ENCODE peak calls at places on chromosomes 3 and 15, in nine cellular contexts. One of them, this sample, is unnamed. For H3K36me3 and H3K27me3, the result is how much of the 10 kb centered on the place peaks cover.

GRCh38 chr3:132659370-132660055 is at the start of gene ACAD11:
- DNase-seq in SJSA1: peak
- DNase-seq in tibial nerve: peak
- DNase-seq in PC-3: peak
- DNase-seq in neuronal stem cell: peak
- DNase-seq in GM06990: peak
- DNase-seq in Panc1: peak
- DNase-seq in MM.1S: peak
- DNase-seq in sigmoid colon: peak
- DNase-seq in this sample: peak

GRCh38 chr3:136293279-136293678 is 43.1 kb downstream of the PCCB start:
- DNase-seq in SJSA1: no peak
- DNase-seq in tibial nerve: no peak
- DNase-seq in PC-3: no peak
- DNase-seq in neuronal stem cell: no peak
- DNase-seq in GM06990: no peak
- DNase-seq in Panc1: no peak
- DNase-seq in MM.1S: no peak
- DNase-seq in sigmoid colon: no peak
- DNase-seq in this sample: no peak

GRCh38 chr3:116007000-116007399 is 383.7 kb downstream of the GAP43 start:
- DNase-seq in SJSA1: no peak
- DNase-seq in tibial nerve: no peak
- DNase-seq in PC-3: peak
- DNase-seq in neuronal stem cell: no peak
- DNase-seq in GM06990: no peak
- DNase-seq in Panc1: no peak
- DNase-seq in MM.1S: no peak
- DNase-seq in sigmoid colon: no peak
- DNase-seq in this sample: no peak

GRCh38 chr3:70531063-70531657 is 218.7 kb upstream of the MDFIC2 start:
- DNase-seq in SJSA1: peak
- DNase-seq in tibial nerve: no peak
- DNase-seq in PC-3: peak
- DNase-seq in neuronal stem cell: peak
- DNase-seq in GM06990: no peak
- DNase-seq in Panc1: no peak
- DNase-seq in MM.1S: no peak
- DNase-seq in sigmoid colon: no peak
- DNase-seq in this sample: no peak

GRCh38 chr15:66733976-66734375 is 31.9 kb downstream of the SMAD6 start:
- DNase-seq in SJSA1: no peak
- DNase-seq in tibial nerve: no peak
- DNase-seq in PC-3: no peak
- DNase-seq in neuronal stem cell: no peak
- DNase-seq in GM06990: no peak
- DNase-seq in Panc1: no peak
- DNase-seq in MM.1S: no peak
- DNase-seq in sigmoid colon: peak
- DNase-seq in this sample: peak

GRCh38 chr3:10017636-10018292 is 8.5 kb upstream of the FANCD2 start:
- DNase-seq in SJSA1: peak
- DNase-seq in tibial nerve: no peak
- DNase-seq in PC-3: peak
- DNase-seq in neuronal stem cell: no peak
- DNase-seq in GM06990: no peak
- DNase-seq in Panc1: no peak
- DNase-seq in MM.1S: no peak
- DNase-seq in sigmoid colon: peak
- DNase-seq in this sample: no peak

GRCh38 chr15:52481915-52482314 is 46.8 kb downstream of the MYO5A start:
- DNase-seq in SJSA1: peak
- DNase-seq in tibial nerve: no peak
- DNase-seq in PC-3: peak
- DNase-seq in neuronal stem cell: no peak
- DNase-seq in GM06990: peak
- DNase-seq in Panc1: no peak
- DNase-seq in MM.1S: peak
- DNase-seq in sigmoid colon: no peak
- DNase-seq in this sample: no peak

GRCh38 chr3:194685723-194686413 is at the start of gene FAM43A:
- DNase-seq in SJSA1: peak
- DNase-seq in tibial nerve: peak
- DNase-seq in PC-3: peak
- DNase-seq in neuronal stem cell: peak
- DNase-seq in GM06990: peak
- DNase-seq in Panc1: peak
- DNase-seq in MM.1S: peak
- DNase-seq in sigmoid colon: peak
- DNase-seq in this sample: peak

GRCh38 chr15:99055555-99056134 is 48.1 kb upstream of the PGPEP1L start:
- DNase-seq in SJSA1: no peak
- DNase-seq in tibial nerve: no peak
- DNase-seq in PC-3: no peak
- DNase-seq in neuronal stem cell: no peak
- DNase-seq in GM06990: no peak
- DNase-seq in Panc1: no peak
- DNase-seq in MM.1S: no peak
- DNase-seq in sigmoid colon: no peak
- DNase-seq in this sample: no peak

GRCh38 chr15:74006774-74007639 is 12.5 kb downstream of the PML start:
- DNase-seq in SJSA1: no peak
- DNase-seq in tibial nerve: no peak
- DNase-seq in PC-3: no peak
- DNase-seq in neuronal stem cell: no peak
- DNase-seq in GM06990: no peak
- DNase-seq in Panc1: no peak
- DNase-seq in MM.1S: no peak
- DNase-seq in sigmoid colon: peak
- DNase-seq in this sample: no peak

DNA sequence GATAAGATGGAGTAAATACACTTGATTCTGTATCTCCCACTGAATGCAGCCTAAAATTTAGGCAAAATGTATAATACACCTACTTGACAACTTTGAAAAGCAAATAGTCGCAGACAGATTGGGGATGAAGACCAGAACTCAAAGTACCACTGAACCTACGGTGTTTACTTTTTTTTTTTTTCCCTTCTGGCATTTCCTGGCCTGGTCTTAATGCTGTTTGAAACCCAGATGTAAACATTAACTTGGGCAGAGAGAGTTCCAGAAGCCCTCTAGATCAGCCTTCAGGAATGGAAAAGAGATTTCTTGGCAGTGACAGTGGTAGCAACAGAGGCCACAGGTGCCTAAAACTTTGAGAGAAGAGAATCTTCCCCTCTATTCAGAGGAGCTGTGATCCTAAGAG is 27.8 kb downstream of the ALPK3 start:
- DNase-seq in SJSA1: no peak
- DNase-seq in tibial nerve: no peak
- DNase-seq in PC-3: no peak
- DNase-seq in neuronal stem cell: no peak
- DNase-seq in GM06990: no peak
- DNase-seq in Panc1: no peak
- DNase-seq in MM.1S: no peak
- DNase-seq in sigmoid colon: no peak
- DNase-seq in this sample: no peak
- H3K36me3 ChIP-seq in SJSA1: under half
- H3K36me3 ChIP-seq in tibial nerve: under half
- H3K36me3 ChIP-seq in PC-3: under half
- H3K36me3 ChIP-seq in neuronal stem cell: under half
- H3K36me3 ChIP-seq in GM06990: under half
- H3K36me3 ChIP-seq in Panc1: under half
- H3K36me3 ChIP-seq in MM.1S: under half
- H3K36me3 ChIP-seq in sigmoid colon: under half
- H3K36me3 ChIP-seq in this sample: under half

DNA sequence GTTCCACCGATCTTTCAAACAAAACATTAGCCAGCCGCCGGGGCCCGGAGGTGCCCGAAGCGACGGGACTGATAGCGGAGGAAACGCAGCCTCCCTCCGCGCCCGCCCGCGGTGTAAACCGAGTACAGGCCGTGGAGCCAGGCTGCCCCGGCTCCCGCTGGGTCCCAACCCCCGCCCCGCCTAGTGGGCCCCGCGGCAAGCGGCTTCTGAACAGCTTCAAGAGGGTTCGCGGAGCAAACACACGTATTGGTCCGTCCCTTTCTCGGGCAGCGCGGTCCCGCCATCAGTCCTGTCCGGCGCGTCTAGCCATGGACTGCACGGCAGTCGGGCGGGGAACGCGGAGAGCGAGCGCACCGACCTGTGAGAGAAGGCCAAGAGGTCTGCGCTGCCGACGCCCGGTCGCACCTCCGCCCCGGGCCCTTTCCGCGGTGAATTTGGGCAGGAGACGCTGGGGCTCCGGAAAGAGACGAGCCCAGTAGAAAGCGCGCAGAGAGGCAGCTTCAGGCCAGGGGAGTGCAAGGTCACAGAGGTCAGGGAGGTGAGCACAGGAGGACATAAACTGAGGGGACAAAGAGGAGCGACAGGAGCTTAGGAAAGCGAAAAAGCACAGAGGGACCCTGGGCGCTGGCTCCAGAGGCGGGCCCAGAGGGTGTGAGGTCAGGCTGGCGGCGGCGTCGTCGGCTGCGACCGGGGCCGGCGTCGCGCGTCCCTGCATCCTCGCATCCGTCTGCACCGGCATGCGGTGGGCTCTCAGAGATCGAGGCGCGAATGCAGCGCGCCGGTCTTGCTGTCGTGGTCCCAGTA is 1.9 kb downstream of the FOXL2 start:
- DNase-seq in SJSA1: no peak
- DNase-seq in tibial nerve: no peak
- DNase-seq in PC-3: no peak
- DNase-seq in neuronal stem cell: peak
- DNase-seq in GM06990: no peak
- DNase-seq in Panc1: no peak
- DNase-seq in MM.1S: no peak
- DNase-seq in sigmoid colon: no peak
- DNase-seq in this sample: peak
- H3K27me3 ChIP-seq in SJSA1: half or more
- H3K27me3 ChIP-seq in tibial nerve: half or more
- H3K27me3 ChIP-seq in PC-3: under half
- H3K27me3 ChIP-seq in neuronal stem cell: half or more
- H3K27me3 ChIP-seq in GM06990: under half
- H3K27me3 ChIP-seq in Panc1: under half
- H3K27me3 ChIP-seq in MM.1S: under half
- H3K27me3 ChIP-seq in sigmoid colon: half or more
- H3K27me3 ChIP-seq in this sample: half or more

GRCh38 chr3:21407743-21408142 is 343.3 kb downstream of the ZNF385D start:
- DNase-seq in SJSA1: no peak
- DNase-seq in tibial nerve: no peak
- DNase-seq in PC-3: peak
- DNase-seq in neuronal stem cell: no peak
- DNase-seq in GM06990: no peak
- DNase-seq in Panc1: no peak
- DNase-seq in MM.1S: no peak
- DNase-seq in sigmoid colon: no peak
- DNase-seq in this sample: no peak

DNA sequence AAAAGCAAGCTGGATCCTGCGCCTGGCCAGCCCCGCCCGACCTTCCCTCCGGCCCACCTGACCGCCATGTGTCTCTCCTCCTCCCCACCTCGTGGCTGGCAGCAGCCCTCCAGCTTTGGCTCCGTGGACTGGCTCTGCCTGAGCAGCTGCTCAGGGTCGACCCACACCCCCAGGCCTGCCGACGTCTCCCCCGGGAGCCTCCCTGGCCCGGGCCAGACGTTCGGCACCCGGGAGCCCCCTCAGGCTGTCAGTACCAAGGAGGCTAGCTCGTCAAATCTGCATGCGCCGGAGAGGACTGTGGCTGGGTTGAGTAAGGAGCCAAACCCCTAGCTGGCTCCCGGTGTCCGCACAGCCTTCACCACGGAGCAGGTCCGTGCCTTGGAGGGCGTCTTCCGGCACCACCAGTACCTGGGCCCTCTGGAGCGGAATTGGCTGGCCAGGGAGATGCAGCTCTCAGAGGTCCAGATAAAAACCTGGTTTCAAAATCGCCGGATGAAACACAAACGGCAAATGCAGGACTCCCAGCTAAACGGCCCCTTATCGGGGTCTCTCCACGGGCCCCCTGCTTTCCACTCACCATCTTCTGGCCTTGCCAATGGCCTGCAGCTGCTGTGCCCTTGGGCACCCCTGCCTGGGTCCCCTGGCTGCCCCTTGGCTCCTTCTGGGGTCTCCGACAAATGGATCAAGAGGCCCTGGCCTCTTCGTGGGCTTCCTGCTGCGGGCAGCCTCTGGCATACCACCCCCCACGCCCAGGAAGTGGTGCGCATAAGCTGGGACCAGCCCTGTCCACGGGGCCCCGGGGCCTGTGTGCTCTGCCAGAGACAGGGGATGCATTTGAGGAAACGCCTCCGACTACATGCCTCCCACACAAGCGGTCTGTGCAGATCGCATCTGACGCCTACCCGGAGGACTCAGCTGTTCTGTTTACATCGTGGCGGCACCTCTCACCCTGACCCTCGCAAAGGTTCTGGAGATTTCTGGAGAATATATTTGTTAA is 345.0 kb downstream of the ZNF385D start:
- DNase-seq in SJSA1: no peak
- DNase-seq in tibial nerve: no peak
- DNase-seq in PC-3: no peak
- DNase-seq in neuronal stem cell: no peak
- DNase-seq in GM06990: no peak
- DNase-seq in Panc1: no peak
- DNase-seq in MM.1S: no peak
- DNase-seq in sigmoid colon: peak
- DNase-seq in this sample: peak
- H3K4me3 ChIP-seq in SJSA1: no peak
- H3K4me3 ChIP-seq in tibial nerve: no peak
- H3K4me3 ChIP-seq in PC-3: no peak
- H3K4me3 ChIP-seq in neuronal stem cell: no peak
- H3K4me3 ChIP-seq in GM06990: no peak
- H3K4me3 ChIP-seq in Panc1: no peak
- H3K4me3 ChIP-seq in MM.1S: no peak
- H3K4me3 ChIP-seq in sigmoid colon: no peak
- H3K4me3 ChIP-seq in this sample: no peak

GRCh38 chr15:85725019-85725418 is 69.7 kb downstream of the KLHL25 start:
- DNase-seq in SJSA1: no peak
- DNase-seq in tibial nerve: no peak
- DNase-seq in PC-3: no peak
- DNase-seq in neuronal stem cell: no peak
- DNase-seq in GM06990: no peak
- DNase-seq in Panc1: no peak
- DNase-seq in MM.1S: no peak
- DNase-seq in sigmoid colon: no peak
- DNase-seq in this sample: no peak

GRCh38 chr15:85725564-85725963 is 69.2 kb downstream of the KLHL25 start:
- DNase-seq in SJSA1: no peak
- DNase-seq in tibial nerve: no peak
- DNase-seq in PC-3: no peak
- DNase-seq in neuronal stem cell: no peak
- DNase-seq in GM06990: no peak
- DNase-seq in Panc1: no peak
- DNase-seq in MM.1S: no peak
- DNase-seq in sigmoid colon: no peak
- DNase-seq in this sample: no peak

GRCh38 chr15:85722789-85723188 is 71.9 kb downstream of the KLHL25 start:
- DNase-seq in SJSA1: no peak
- DNase-seq in tibial nerve: no peak
- DNase-seq in PC-3: no peak
- DNase-seq in neuronal stem cell: no peak
- DNase-seq in GM06990: no peak
- DNase-seq in Panc1: no peak
- DNase-seq in MM.1S: no peak
- DNase-seq in sigmoid colon: no peak
- DNase-seq in this sample: no peak

GRCh38 chr15:85722374-85722773 is 72.4 kb downstream of the KLHL25 start:
- DNase-seq in SJSA1: no peak
- DNase-seq in tibial nerve: no peak
- DNase-seq in PC-3: no peak
- DNase-seq in neuronal stem cell: no peak
- DNase-seq in GM06990: no peak
- DNase-seq in Panc1: no peak
- DNase-seq in MM.1S: no peak
- DNase-seq in sigmoid colon: no peak
- DNase-seq in this sample: no peak

GRCh38 chr15:85723960-85724945 is 70.5 kb downstream of the KLHL25 start:
- DNase-seq in SJSA1: no peak
- DNase-seq in tibial nerve: no peak
- DNase-seq in PC-3: no peak
- DNase-seq in neuronal stem cell: no peak
- DNase-seq in GM06990: no peak
- DNase-seq in Panc1: no peak
- DNase-seq in MM.1S: no peak
- DNase-seq in sigmoid colon: no peak
- DNase-seq in this sample: no peak
- H3K36me3 ChIP-seq in SJSA1: half or more
- H3K36me3 ChIP-seq in tibial nerve: half or more
- H3K36me3 ChIP-seq in PC-3: under half
- H3K36me3 ChIP-seq in neuronal stem cell: half or more
- H3K36me3 ChIP-seq in GM06990: under half
- H3K36me3 ChIP-seq in Panc1: under half
- H3K36me3 ChIP-seq in MM.1S: under half
- H3K36me3 ChIP-seq in sigmoid colon: half or more
- H3K36me3 ChIP-seq in this sample: under half